ENCODE peak calls at places on chromosomes 16 and 17, in ten cellular contexts. B is AG04449, R is AG04450, U is H1, I is tibial nerve, F is stomach, H is ovary, V is heart right ventricle, X is neural progenitor cell, L is left ventricle myocardium inferior. A is an unnamed sample.

GRCh38 chr16:4544483-4544882 is 5.9 kb upstream of the CDIP1 start:
- DNase-seq in B (no peak), R (no peak), U (no peak), I (no peak), F (no peak), H (no peak), V (no peak), X (no peak), L (no peak), A (no peak)

GRCh38 chr17:31413871-31414589 is 22.6 kb downstream of the RAB11FIP4 start:
- DNase-seq in B (peak), R (peak), U (no peak), I (no peak), F (no peak), H (no peak), V (no peak), X (peak), L (no peak), A (peak)

GRCh38 chr16:3458278-3458851 is 14.9 kb downstream of the NAA60 start:
- DNase-seq in B (no peak), R (no peak), U (no peak), I (no peak), F (no peak), H (peak), V (no peak), X (peak), L (no peak), A (no peak)

GRCh38 chr16:80968386-80969113 is 38.1 kb downstream of the CMC2 start:
- DNase-seq in B (peak), R (no peak), U (no peak), I (no peak), F (no peak), H (no peak), V (no peak), X (no peak), L (no peak), A (no peak)

GRCh38 chr17:46109603-46110189 is 83.5 kb downstream of the KANSL1 start:
- DNase-seq in B (no peak), R (no peak), U (no peak), I (no peak), F (no peak), H (no peak), V (no peak), X (no peak), L (no peak), A (no peak)

GRCh38 chr17:62929320-62929719 is 36.7 kb upstream of the TANC2 start:
- DNase-seq in B (no peak), R (no peak), U (no peak), I (no peak), F (no peak), H (no peak), V (no peak), X (no peak), L (no peak), A (no peak)

GRCh38 chr17:19904412-19904811 is 36.7 kb upstream of the ULK2 start:
- DNase-seq in B (no peak), R (no peak), U (no peak), I (no peak), F (no peak), H (no peak), V (no peak), X (no peak), L (no peak), A (no peak)

GRCh38 chr16:31377210-31377903 is 15.8 kb upstream of the ITGAD start:
- DNase-seq in B (no peak), R (no peak), U (no peak), I (no peak), F (no peak), H (no peak), V (no peak), X (no peak), L (no peak), A (no peak)

GRCh38 chr16:73047536-73048291 is at the start of gene ZFHX3:
- DNase-seq in B (no peak), R (no peak), U (no peak), I (peak), F (peak), H (peak), V (peak), X (peak), L (peak), A (no peak)

GRCh38 chr16:57446530-57447141 is 549 bp downstream of the CIAPIN1 start:
- DNase-seq in B (no peak), R (no peak), U (no peak), I (peak), F (peak), H (no peak), V (peak), X (no peak), L (peak), A (no peak)

GRCh38 chr16:73714976-73715375 is 581.6 kb upstream of the PSMD7 start:
- DNase-seq in B (no peak), R (no peak), U (no peak), I (no peak), F (no peak), H (no peak), V (no peak), X (no peak), L (no peak), A (no peak)

GRCh38 chr17:9729735-9730420 is 61.5 kb downstream of the DHRS7C start:
- DNase-seq in B (no peak), R (no peak), U (no peak), I (no peak), F (no peak), H (no peak), V (no peak), X (no peak), L (no peak), A (no peak)

GRCh38 chr16:58212824-58213655 is 15.1 kb upstream of the CSNK2A2 start:
- DNase-seq in B (no peak), R (no peak), U (no peak), I (no peak), F (no peak), H (no peak), V (no peak), X (no peak), L (no peak), A (no peak)

GRCh38 chr16:21060027-21060510 is 90.6 kb downstream of the DNAH3 start:
- DNase-seq in B (no peak), R (no peak), U (no peak), I (no peak), F (peak), H (no peak), V (no peak), X (no peak), L (no peak), A (no peak)

GRCh38 chr17:2926019-2926650 is 129.9 kb downstream of the RAP1GAP2 start:
- DNase-seq in B (no peak), R (no peak), U (no peak), I (no peak), F (no peak), H (no peak), V (no peak), X (no peak), L (no peak), A (no peak)

GRCh38 chr17:71460943-71461342 is 659.9 kb upstream of the SOX9 start:
- DNase-seq in B (no peak), R (no peak), U (no peak), I (peak), F (peak), H (no peak), V (no peak), X (peak), L (no peak), A (no peak)

GRCh38 chr17:80294210-80294609 is 33.6 kb downstream of the RNF213 start:
- DNase-seq in B (no peak), R (no peak), U (no peak), I (no peak), F (no peak), H (no peak), V (no peak), X (no peak), L (no peak), A (no peak)

GRCh38 chr17:57879437-57880085 is 29.7 kb upstream of the MRPS23 start:
- DNase-seq in B (no peak), R (no peak), U (no peak), I (no peak), F (no peak), H (no peak), V (no peak), X (peak), L (no peak), A (no peak)

GRCh38 chr17:21242780-21243515 is 10.3 kb downstream of the NATD1 start:
- DNase-seq in B (no peak), R (no peak), U (no peak), I (no peak), F (no peak), H (no peak), V (peak), X (no peak), L (peak), A (no peak)

GRCh38 chr17:62987136-62987535 is 21.1 kb downstream of the TANC2 start:
- DNase-seq in B (no peak), R (no peak), U (no peak), I (no peak), F (no peak), H (no peak), V (no peak), X (peak), L (no peak), A (no peak)

GRCh38 chr17:28404812-28405570 is 1.0 kb downstream of the SLC46A1 start:
- DNase-seq in B (no peak), R (no peak), U (no peak), I (no peak), F (peak), H (peak), V (no peak), X (no peak), L (no peak), A (no peak)

GRCh38 chr16:86549076-86549892 is 5.8 kb downstream of the MTHFSD start:
- DNase-seq in B (no peak), R (no peak), U (no peak), I (no peak), F (no peak), H (no peak), V (no peak), X (no peak), L (no peak), A (no peak)

GRCh38 chr16:69344171-69344570 is 4.6 kb downstream of the NIP7 start:
- DNase-seq in B (no peak), R (no peak), U (no peak), I (no peak), F (no peak), H (no peak), V (no peak), X (no peak), L (no peak), A (no peak)

GRCh38 chr16:23146877-23147601 is 2.2 kb downstream of the USP31 start:
- DNase-seq in B (no peak), R (no peak), U (no peak), I (no peak), F (no peak), H (no peak), V (no peak), X (no peak), L (no peak), A (no peak)

GRCh38 chr16:180101-180920 is at the start of gene HBQ1:
- DNase-seq in B (no peak), R (no peak), U (no peak), I (no peak), F (no peak), H (peak), V (no peak), X (peak), L (peak), A (no peak)

GRCh38 chr16:48963306-48963705 is 318.3 kb downstream of the CBLN1 start:
- DNase-seq in B (no peak), R (no peak), U (no peak), I (no peak), F (no peak), H (no peak), V (peak), X (no peak), L (no peak), A (no peak)

GRCh38 chr17:62627219-62627903 is at the start of gene MRC2:
- DNase-seq in B (no peak), R (peak), U (no peak), I (peak), F (no peak), H (peak), V (peak), X (peak), L (peak), A (no peak)

GRCh38 chr16:13702614-13703013 is 217.3 kb upstream of the ERCC4 start:
- DNase-seq in B (no peak), R (no peak), U (no peak), I (no peak), F (no peak), H (no peak), V (peak), X (no peak), L (no peak), A (no peak)

GRCh38 chr17:63247706-63248105 is 198.4 kb downstream of the CYB561 start:
- DNase-seq in B (no peak), R (no peak), U (no peak), I (no peak), F (no peak), H (no peak), V (no peak), X (no peak), L (no peak), A (no peak)

GRCh38 chr17:50872710-50873424 is 6.7 kb upstream of the TOB1 start:
- DNase-seq in B (no peak), R (no peak), U (no peak), I (no peak), F (peak), H (no peak), V (no peak), X (no peak), L (no peak), A (no peak)

GRCh38 chr16:28011223-28011622 is 52.3 kb downstream of the GSG1L start:
- DNase-seq in B (no peak), R (no peak), U (no peak), I (no peak), F (no peak), H (no peak), V (no peak), X (no peak), L (no peak), A (no peak)

GRCh38 chr16:1057252-1057932 is 15.2 kb upstream of the SSTR5 start:
- DNase-seq in B (no peak), R (no peak), U (no peak), I (no peak), F (peak), H (no peak), V (no peak), X (peak), L (no peak), A (no peak)

GRCh38 chr17:31549121-31549524 is 157.6 kb downstream of the RAB11FIP4 start:
- DNase-seq in B (no peak), R (no peak), U (no peak), I (no peak), F (no peak), H (no peak), V (no peak), X (no peak), L (no peak), A (no peak)

DNA sequence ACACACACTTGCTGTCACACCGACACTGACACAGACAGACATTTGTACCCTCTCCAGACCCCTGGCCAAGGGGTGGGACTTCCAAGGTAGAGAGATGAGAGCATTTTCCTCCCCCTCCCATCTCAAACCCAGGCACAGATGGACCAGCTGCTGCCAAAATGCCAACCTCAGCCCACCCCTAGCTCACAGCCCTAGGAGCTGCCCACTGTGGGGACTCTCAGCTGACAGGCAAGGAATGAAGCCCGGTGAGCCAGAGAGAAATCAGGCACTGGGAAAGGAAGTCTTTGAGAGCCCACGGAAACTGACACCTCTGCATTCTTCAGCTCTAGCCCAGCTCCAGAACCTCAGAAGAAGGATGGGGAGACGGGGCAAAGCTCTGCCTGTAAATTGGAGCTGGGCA is 2.8 kb downstream of the ETV4 start:
- DNase-seq in B (no peak), R (no peak), U (no peak), I (no peak), F (no peak), H (no peak), V (no peak), X (peak), L (no peak), A (no peak)
- H3K4me3 ChIP-seq in B (no peak), R (peak), U (peak), I (no peak), F (no peak), H (no peak), V (no peak), X (no peak), L (no peak), A (no peak)

DNA sequence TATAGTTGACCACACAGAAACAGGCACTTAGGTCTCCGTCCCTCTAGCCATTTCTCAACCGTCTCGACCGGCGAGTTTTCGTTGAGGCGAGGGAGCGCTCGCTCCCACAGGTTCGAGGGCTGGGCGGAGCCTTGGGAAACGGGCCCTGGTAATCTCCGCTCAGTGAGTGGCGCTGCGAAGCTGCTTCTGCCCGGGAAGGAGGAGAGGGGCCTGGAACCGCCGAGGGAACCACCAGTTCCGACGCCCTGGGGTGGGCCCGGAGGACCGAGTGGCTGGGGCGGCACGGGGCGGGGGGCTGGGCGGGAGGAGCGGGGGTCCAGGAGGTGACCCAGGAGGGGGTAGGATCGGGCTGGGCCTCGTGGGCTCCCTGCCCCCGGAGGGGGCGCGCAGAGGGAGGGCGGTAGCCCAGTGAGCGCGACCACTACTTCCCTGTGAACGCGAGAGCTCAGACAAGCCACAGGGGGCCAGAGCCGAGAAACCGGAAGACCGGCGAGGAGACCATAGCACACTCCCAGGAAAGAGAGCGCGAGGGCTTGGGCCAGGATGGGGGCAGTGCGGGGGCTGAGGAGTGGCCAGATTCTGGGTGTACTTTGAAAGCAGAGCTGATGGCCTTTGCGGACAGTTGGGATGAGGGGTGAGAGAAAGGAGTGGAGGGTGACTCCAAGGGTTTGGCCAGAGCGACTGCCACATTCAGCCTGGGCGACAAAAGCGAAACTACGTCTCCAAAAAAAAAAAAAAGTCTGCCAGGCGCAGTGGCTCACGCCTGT is 29.9 kb upstream of the ARL4D start:
- DNase-seq in B (no peak), R (no peak), U (no peak), I (peak), F (peak), H (peak), V (peak), X (peak), L (peak), A (no peak)
- TF ChIP-seq CTCF in B (peak), R (no peak), U (no peak), I (no peak), F (no peak), H (no peak), V (no peak), X (no peak), L (peak), A (no peak)

GRCh38 chr17:76440722-76441362 is 12.1 kb downstream of the UBE2O start:
- DNase-seq in B (no peak), R (no peak), U (no peak), I (no peak), F (no peak), H (no peak), V (no peak), X (no peak), L (no peak), A (no peak)
- H3K4me3 ChIP-seq in B (no peak), R (no peak), U (no peak), I (no peak), F (no peak), H (no peak), V (no peak), X (no peak), L (no peak), A (no peak)

DNA sequence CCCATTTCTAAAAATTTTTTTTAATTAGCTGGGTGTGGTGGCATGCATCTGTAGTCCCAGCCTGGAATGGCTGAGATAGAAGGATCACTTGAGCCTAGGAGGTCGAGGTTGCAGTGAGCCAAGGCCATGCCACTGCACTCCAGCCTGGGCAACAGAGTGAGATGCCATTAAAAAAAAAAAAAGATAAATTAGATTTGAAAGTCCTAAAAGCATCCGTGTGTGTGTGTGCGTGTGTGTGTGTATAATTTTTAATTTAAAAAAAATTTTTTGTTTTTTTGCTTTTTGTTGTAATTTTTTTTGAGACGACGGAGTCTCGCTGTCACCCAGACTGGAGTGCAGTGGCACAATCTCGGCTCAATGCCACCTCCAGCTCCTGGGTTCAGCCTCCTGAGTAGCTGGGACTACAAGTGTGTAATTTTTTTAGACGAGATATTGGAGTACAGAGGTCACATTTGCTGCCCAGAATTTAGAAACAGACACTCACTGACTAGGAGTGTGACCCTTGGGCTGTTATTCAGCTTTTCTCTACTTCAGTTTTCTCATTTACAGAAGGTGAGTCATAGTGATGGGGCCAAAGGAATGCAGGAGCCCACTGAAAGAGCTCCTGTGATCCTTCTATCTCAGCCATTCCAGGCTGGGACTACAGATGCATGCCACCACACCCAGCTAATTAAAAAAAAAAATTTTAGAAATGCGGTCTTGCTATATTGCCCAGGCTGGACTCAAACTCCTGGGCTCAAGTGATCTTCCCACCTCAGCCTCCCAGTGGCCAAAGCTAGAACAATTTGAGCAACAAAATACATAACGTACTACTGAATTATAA is 25.5 kb upstream of the TBX4 start:
- DNase-seq in B (no peak), R (no peak), U (no peak), I (no peak), F (no peak), H (no peak), V (no peak), X (no peak), L (no peak), A (no peak)
- TF ChIP-seq CTCF in B (no peak), R (peak), U (no peak), I (no peak), F (no peak), H (no peak), V (no peak), X (no peak), L (no peak), A (no peak)

GRCh38 chr17:74297941-74298340 is 23.9 kb downstream of the DNAI2 start:
- DNase-seq in B (no peak), R (no peak), U (no peak), I (no peak), F (no peak), H (no peak), V (no peak), X (no peak), L (no peak), A (no peak)

GRCh38 chr17:74303300-74303699 is 22.7 kb upstream of the KIF19 start:
- DNase-seq in B (no peak), R (no peak), U (no peak), I (no peak), F (no peak), H (no peak), V (no peak), X (no peak), L (no peak), A (no peak)

GRCh38 chr17:74298690-74299617 is 24.9 kb downstream of the DNAI2 start:
- DNase-seq in B (no peak), R (no peak), U (no peak), I (no peak), F (no peak), H (no peak), V (no peak), X (no peak), L (no peak), A (no peak)

GRCh38 chr17:74296548-74296936 is 22.5 kb downstream of the DNAI2 start:
- DNase-seq in B (no peak), R (no peak), U (peak), I (peak), F (peak), H (peak), V (peak), X (peak), L (peak), A (peak)

GRCh38 chr17:74299618-74300009 is 25.6 kb downstream of the DNAI2 start:
- DNase-seq in B (no peak), R (no peak), U (no peak), I (no peak), F (no peak), H (no peak), V (no peak), X (no peak), L (no peak), A (no peak)
- H3K4me3 ChIP-seq in B (no peak), R (no peak), U (no peak), I (no peak), F (no peak), H (no peak), V (no peak), X (no peak), L (no peak), A (no peak)

GRCh38 chr17:40318835-40319332 is 9.9 kb downstream of the RARA start:
- DNase-seq in B (no peak), R (no peak), U (no peak), I (no peak), F (no peak), H (no peak), V (peak), X (no peak), L (peak), A (no peak)
- TF ChIP-seq CTCF in B (no peak), R (peak), U (peak), I (no peak), F (no peak), H (peak), V (no peak), X (no peak), L (no peak), A (peak)